ENCODE peak calls at places on chromosomes 12 and 14, in four cellular contexts. W is K562, Q is HL-60, P is GM12878. J is an unnamed sample.

GRCh38 chr12:34388636-34389377 is 366.5 kb downstream of the ALG10 start:
- DNase-seq in W (no peak), Q (no peak), P (no peak), J (no peak)

GRCh38 chr12:105157598-105157997 is 50.1 kb downstream of the WASHC4 start:
- DNase-seq in W (no peak), Q (no peak), P (no peak), J (no peak)

GRCh38 chr12:7351177-7351576 is 47.3 kb downstream of the ACSM4 start:
- DNase-seq in W (no peak), Q (no peak), P (no peak), J (no peak)

GRCh38 chr14:38705220-38705619 is 397.8 kb downstream of the SEC23A start:
- DNase-seq in W (no peak), Q (no peak), P (no peak), J (no peak)

GRCh38 chr12:105296116-105297095 is 34.1 kb upstream of the C12orf75 start:
- DNase-seq in W (no peak), Q (no peak), P (no peak), J (no peak)

GRCh38 chr14:104222396-104223036 is 84.1 kb downstream of the KIF26A start:
- DNase-seq in W (no peak), Q (no peak), P (no peak), J (no peak)

GRCh38 chr12:106248849-106249371 is 1.1 kb upstream of the CKAP4 start:
- DNase-seq in W (no peak), Q (no peak), P (no peak), J (no peak)

GRCh38 chr12:65189028-65189718 is 19.8 kb downstream of the LEMD3 start:
- DNase-seq in W (no peak), Q (no peak), P (no peak), J (no peak)

GRCh38 chr14:24895243-24895583 is 154.7 kb downstream of the STXBP6 start:
- DNase-seq in W (no peak), Q (no peak), P (no peak), J (no peak)

GRCh38 chr14:68392393-68393085 is 400.3 kb downstream of the ZFP36L1 start:
- DNase-seq in W (no peak), Q (no peak), P (no peak), J (no peak)

GRCh38 chr14:43949410-43949809 is 557.7 kb downstream of the FSCB start:
- DNase-seq in W (no peak), Q (no peak), P (no peak), J (no peak)

GRCh38 chr14:94385553-94386057 is 2.8 kb downstream of the SERPINA1 start:
- DNase-seq in W (no peak), Q (no peak), P (no peak), J (no peak)

GRCh38 chr14:101071493-101071891 is 168.0 kb upstream of the RTL1 start:
- DNase-seq in W (no peak), Q (no peak), P (no peak), J (no peak)

GRCh38 chr12:69101505-69101904 is 137.9 kb upstream of the CPSF6 start:
- DNase-seq in W (no peak), Q (no peak), P (no peak), J (no peak)

GRCh38 chr12:11026118-11026517 is 3.7 kb upstream of the TAS2R19 start:
- DNase-seq in W (no peak), Q (no peak), P (no peak), J (no peak)

GRCh38 chr14:105879867-105880561 is 353.6 kb downstream of the TMEM121 start:
- DNase-seq in W (no peak), Q (no peak), P (no peak), J (no peak)

GRCh38 chr14:74134484-74134883 is 49.7 kb downstream of the LIN52 start:
- DNase-seq in W (no peak), Q (no peak), P (no peak), J (no peak)

GRCh38 chr12:32708926-32709325 is 29.8 kb downstream of the DNM1L start:
- DNase-seq in W (no peak), Q (no peak), P (no peak), J (no peak)

GRCh38 chr14:72894623-72895378 is 900 bp upstream of the DPF3 start:
- DNase-seq in W (peak), Q (no peak), P (no peak), J (no peak)

GRCh38 chr12:49707127-49707811 is at the start of gene FMNL3:
- DNase-seq in W (peak), Q (peak), P (peak), J (peak)

GRCh38 chr12:45259732-45260480 is 44.0 kb downstream of the ANO6 start:
- DNase-seq in W (no peak), Q (no peak), P (no peak), J (no peak)

GRCh38 chr12:75480469-75480949 is at the start of gene GLIPR1:
- DNase-seq in W (peak), Q (peak), P (peak), J (peak)

GRCh38 chr12:57138526-57139272 is 8.7 kb downstream of the LRP1-AS start:
- DNase-seq in W (peak), Q (no peak), P (no peak), J (no peak)

GRCh38 chr14:104277416-104278213 is 139.2 kb downstream of the KIF26A start:
- DNase-seq in W (no peak), Q (no peak), P (no peak), J (no peak)

GRCh38 chr14:60648934-60649814 is at the start of gene SIX1:
- DNase-seq in W (peak), Q (peak), P (no peak), J (peak)

GRCh38 chr12:46858368-46858767 is 32.6 kb upstream of the SLC38A4 start:
- DNase-seq in W (no peak), Q (no peak), P (no peak), J (no peak)

GRCh38 chr12:12839886-12840285 is 26.7 kb downstream of the DDX47 start:
- DNase-seq in W (no peak), Q (no peak), P (no peak), J (no peak)

GRCh38 chr12:105945935-105946334 is 192.8 kb downstream of the NUAK1 start:
- DNase-seq in W (no peak), Q (no peak), P (no peak), J (no peak)

GRCh38 chr14:55245657-55246268 is 25.5 kb upstream of the FBXO34 start:
- DNase-seq in W (no peak), Q (no peak), P (no peak), J (peak)

GRCh38 chr12:104695453-104696148 is 238.9 kb downstream of the CHST11 start:
- DNase-seq in W (no peak), Q (peak), P (peak), J (no peak)

DNA sequence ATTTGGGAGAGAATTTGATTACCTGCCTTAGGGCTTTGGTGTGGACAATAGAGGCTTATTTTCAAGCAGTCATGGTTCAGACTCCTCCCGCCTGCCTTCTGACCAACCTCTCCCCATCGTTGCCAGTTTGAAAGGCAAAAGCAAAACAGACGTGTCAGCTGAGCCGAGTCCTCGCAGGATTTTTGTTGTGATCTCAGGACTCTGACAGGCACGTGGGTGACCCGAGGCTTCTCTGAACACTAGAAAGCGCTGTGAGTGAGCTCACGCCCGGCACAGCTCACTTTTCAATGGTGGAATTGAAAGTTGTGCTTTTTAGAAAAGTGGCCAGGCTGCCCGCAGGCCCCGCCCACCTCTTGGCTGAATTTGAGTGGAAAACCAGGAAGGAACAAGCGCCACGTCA is 130.1 kb downstream of the GLT1D1 start:
- DNase-seq in W (no peak), Q (no peak), P (no peak), J (no peak)
- TF ChIP-seq SPI1 in W (no peak), Q (no peak), P (no peak), J (no peak)

DNA sequence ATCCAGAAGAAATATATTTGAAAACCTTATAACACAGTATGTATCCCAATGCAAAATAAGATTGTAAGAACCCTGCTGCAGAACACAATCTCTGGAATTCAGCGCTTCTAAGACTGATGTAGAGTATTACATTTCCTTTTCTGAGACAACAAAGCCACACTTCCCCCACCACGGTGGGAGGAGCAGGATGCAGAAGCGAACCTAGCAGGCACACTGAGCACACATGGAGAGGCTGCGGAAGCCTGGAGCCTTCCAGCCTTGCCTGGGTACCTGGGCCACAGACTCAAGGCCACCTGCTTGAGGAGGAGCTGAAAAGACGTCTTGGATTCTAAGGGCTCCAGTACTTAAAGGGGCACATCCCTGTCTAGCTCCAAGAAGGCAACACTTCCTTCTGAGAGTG is 46.4 kb downstream of the TCHP start:
- DNase-seq in W (no peak), Q (no peak), P (no peak), J (no peak)
- TF ChIP-seq POLR2AphosphoS5 in W (no peak), Q (no peak), P (no peak), J (no peak)

GRCh38 chr12:132772551-132772950 is 10.9 kb upstream of the ANKLE2 start:
- DNase-seq in W (no peak), Q (peak), P (no peak), J (peak)

GRCh38 chr12:132774646-132775275 is 13.1 kb upstream of the ANKLE2 start:
- DNase-seq in W (no peak), Q (no peak), P (no peak), J (no peak)

GRCh38 chr12:132774159-132774558 is 12.5 kb upstream of the ANKLE2 start:
- DNase-seq in W (no peak), Q (no peak), P (no peak), J (no peak)

GRCh38 chr12:132771126-132771838 is 9.7 kb upstream of the ANKLE2 start:
- DNase-seq in W (no peak), Q (peak), P (no peak), J (no peak)

GRCh38 chr12:132773077-132774020 is 11.7 kb upstream of the ANKLE2 start:
- DNase-seq in W (no peak), Q (no peak), P (no peak), J (no peak)
- TF ChIP-seq SPI1 in W (no peak), Q (no peak), P (no peak), J (no peak)

DNA sequence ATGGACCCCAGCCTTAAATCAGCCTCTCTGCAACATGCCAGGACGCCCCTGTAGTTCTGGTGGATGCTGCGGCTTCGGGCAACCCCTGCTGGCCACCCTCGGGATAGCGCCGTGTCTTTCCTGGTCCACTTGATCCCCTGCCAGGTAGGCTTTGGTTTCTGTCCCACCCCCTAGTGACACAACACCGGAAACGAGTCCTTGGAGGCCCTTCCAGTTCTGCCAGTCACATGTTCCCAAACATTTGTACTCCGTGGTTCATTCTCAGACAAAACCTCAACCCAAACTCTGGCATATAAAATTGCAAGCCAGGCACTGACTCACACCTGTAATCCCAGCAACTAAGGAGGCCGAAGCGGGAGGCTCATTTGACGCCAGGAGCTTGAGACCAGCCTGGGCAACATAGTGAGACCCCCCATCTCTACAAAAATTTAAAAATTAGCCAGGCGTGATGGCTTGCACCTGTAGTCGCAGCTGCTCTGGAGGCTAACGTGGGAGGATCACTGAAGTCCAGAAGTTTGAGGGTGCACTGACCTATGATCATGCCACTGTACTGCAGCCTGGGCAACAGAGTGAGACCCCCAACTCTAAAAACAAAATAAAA is 37.0 kb downstream of the RASAL1 start:
- DNase-seq in W (peak), Q (peak), P (no peak), J (peak)
- TF ChIP-seq POLR2AphosphoS5 in W (no peak), Q (no peak), P (peak), J (no peak)